ENCODE peak calls at places on chromosomes 5 and 9, in seven cellular contexts. J is neural progenitor cell; W is tibial nerve; H is iPS DF 6.9; N is transverse colon; U is effector memory CD4-positive, alpha-beta T cell; A is GM23248. I is an unnamed sample.

GRCh38 chr5:87169300-87169991 is 98.2 kb upstream of the RASA1 start:
- DNase-seq in U (no peak), J (no peak), H (no peak), N (no peak), W (no peak), A (peak; percentile 11), I (no peak)

GRCh38 chr5:18967637-18968036 is 1020.4 kb downstream of the CDH18 start:
- DNase-seq in H (no peak), U (no peak), J (no peak), A (no peak), N (no peak), W (no peak), I (no peak)

GRCh38 chr9:5626727-5627634 is 1.9 kb upstream of the RIC1 start:
- DNase-seq in A (peak; percentile 87), W (peak; percentile 61), H (no peak), J (no peak), N (peak; percentile 28), U (no peak), I (peak; percentile 42)

GRCh38 chr5:78671609-78672008 is 23.0 kb upstream of the LHFPL2 start:
- DNase-seq in U (no peak), J (no peak), A (no peak), H (no peak), N (peak; percentile 65), W (no peak), I (no peak)

GRCh38 chr9:34145165-34145564 is 18.7 kb upstream of the DCAF12 start:
- DNase-seq in N (no peak), A (peak; percentile 32), J (no peak), H (no peak), W (no peak), U (no peak), I (no peak)

GRCh38 chr9:64773491-64773931 is 511.5 kb downstream of the FOXD4L5 start:
- DNase-seq in N (peak; percentile 8), W (no peak), J (no peak), H (no peak), U (peak; percentile 0), A (peak; percentile 17), I (peak; percentile 2)

GRCh38 chr5:156400542-156400941 is 73.6 kb downstream of the SGCD start:
- DNase-seq in N (no peak), H (no peak), A (no peak), W (no peak), U (no peak), J (no peak), I (no peak)

GRCh38 chr5:93579561-93580386 is 1.2 kb downstream of the NR2F1-AS1 start:
- DNase-seq in N (no peak), A (peak; percentile 77), H (no peak), U (no peak), J (peak; percentile 76), W (no peak), I (no peak)

GRCh38 chr5:167587768-167588167 is 703.7 kb upstream of the WWC1 start:
- DNase-seq in W (no peak), H (peak; percentile 43), U (no peak), N (no peak), A (peak; percentile 54), J (peak; percentile 75), I (no peak)

GRCh38 chr9:109468927-109469326 is 29.2 kb downstream of the PTPN3 start:
- DNase-seq in U (no peak), A (peak; percentile 29), W (no peak), J (no peak), N (no peak), H (no peak), I (no peak)

GRCh38 chr5:74042559-74043357 is 416.8 kb downstream of the ARHGEF28 start:
- DNase-seq in N (no peak), U (no peak), A (peak; percentile 82), W (no peak), H (no peak), J (no peak), I (no peak)

GRCh38 chr5:141514330-141515111 is 25.6 kb downstream of the PCDHGC5 start:
- DNase-seq in N (no peak), J (peak; percentile 75), H (no peak), U (no peak), W (peak; percentile 18), A (peak; percentile 73), I (no peak)

GRCh38 chr5:39225405-39226099 is 6.2 kb upstream of the FYB1 start:
- DNase-seq in A (no peak), W (no peak), H (no peak), N (no peak), U (no peak), J (no peak), I (no peak)

GRCh38 chr5:89030781-89031180 is 147.8 kb upstream of the MEF2C start:
- DNase-seq in A (no peak), H (no peak), W (no peak), U (no peak), J (no peak), N (no peak), I (no peak)

GRCh38 chr5:141094481-141095262 is at the start of gene PCDHB2:
- DNase-seq in U (no peak), N (no peak), A (peak; percentile 80), H (peak; percentile 84), W (peak; percentile 12), J (peak; percentile 94), I (no peak)

GRCh38 chr9:120387257-120387999 is 192.5 kb downstream of the CDK5RAP2 start:
- DNase-seq in W (no peak), U (no peak), N (no peak), A (no peak), J (no peak), H (no peak), I (no peak)

GRCh38 chr9:82382887-82383616 is 394.5 kb downstream of the SPATA31D1 start:
- DNase-seq in A (no peak), U (no peak), J (peak; percentile 85), W (no peak), H (peak; percentile 13), N (no peak), I (no peak)

GRCh38 chr5:167797933-167798332 is 493.5 kb upstream of the WWC1 start:
- DNase-seq in H (no peak), U (no peak), N (no peak), W (no peak), A (peak; percentile 56), J (no peak), I (no peak)

GRCh38 chr5:118115791-118116190 is 872.6 kb downstream of the DTWD2 start:
- DNase-seq in A (no peak), J (no peak), H (no peak), U (no peak), W (no peak), N (no peak), I (no peak)

GRCh38 chr5:113678924-113679575 is 165.6 kb downstream of the YTHDC2 start:
- DNase-seq in A (peak; percentile 61), W (peak; percentile 55), H (no peak), N (peak; percentile 9), U (no peak), J (peak; percentile 77), I (no peak)

GRCh38 chr5:119451561-119451960 is 736 bp upstream of the HSD17B4 start:
- DNase-seq in J (no peak), H (no peak), A (no peak), U (no peak), N (no peak), W (no peak), I (no peak)

GRCh38 chr9:31253800-31254762 is 1130.4 kb upstream of the ACO1 start:
- DNase-seq in W (no peak), J (no peak), H (no peak), A (no peak), U (no peak), N (no peak), I (no peak)

GRCh38 chr5:83440826-83441225 is 30.7 kb upstream of the VCAN start:
- DNase-seq in H (no peak), U (no peak), A (no peak), N (no peak), J (no peak), W (no peak), I (no peak)

GRCh38 chr5:138975098-138975847 is 100.1 kb upstream of the LRRTM2 start:
- DNase-seq in J (no peak), N (peak; percentile 32), W (peak; percentile 50), H (no peak), U (no peak), A (peak; percentile 87), I (no peak)

GRCh38 chr5:57174850-57175525 is 1.1 kb downstream of the GPBP1 start:
- DNase-seq in H (no peak), W (no peak), U (no peak), J (peak; percentile 22), N (no peak), A (peak; percentile 32), I (no peak)

GRCh38 chr5:57176350-57176857 is 2.5 kb downstream of the GPBP1 start:
- DNase-seq in H (no peak), W (no peak), J (no peak), A (peak; percentile 92), N (no peak), U (no peak), I (no peak)

GRCh38 chr5:57175586-57175985 is 1.7 kb downstream of the GPBP1 start:
- DNase-seq in H (no peak), J (peak; percentile 13), A (peak; percentile 29), W (no peak), N (peak; percentile 42), U (no peak), I (no peak)

GRCh38 chr5:57179262-57179960 is 5.6 kb downstream of the GPBP1 start:
- DNase-seq in W (no peak), J (no peak), A (peak; percentile 39), U (no peak), N (no peak), H (no peak), I (no peak)

GRCh38 chr5:57177479-57178156 is 3.8 kb downstream of the GPBP1 start:
- DNase-seq in A (no peak), U (no peak), J (no peak), H (no peak), W (no peak), N (no peak), I (no peak)
- H3K4me3 ChIP-seq in A (peak overlapping the region; percentile 92), U (peak overlapping the region; percentile 93), J (peak overlapping the region; percentile 93), H (no peak overlapping the region), W (peak overlapping the region; percentile 84), N (no peak overlapping the region), I (peak overlapping the region; percentile 100)

GRCh38 chr5:96752341-96753016 is 55.3 kb downstream of the ERAP1 start:
- DNase-seq in J (peak; percentile 84), N (no peak), A (peak; percentile 68), U (no peak), W (peak; percentile 77), H (no peak), I (no peak)
- H3K36me3 ChIP-seq in J (no peaks in the 10 kb centered on the region), N (peaks cover 70% of the 10 kb centered on the region), A (peaks cover 80% of the 10 kb centered on the region), U (peaks cover 81% of the 10 kb centered on the region), W (peaks cover 92% of the 10 kb centered on the region), H (no peaks in the 10 kb centered on the region), I (peaks cover 38% of the 10 kb centered on the region)

GRCh38 chr5:116135344-116135743 is 50.5 kb downstream of the COMMD10 start:
- DNase-seq in H (no peak), U (no peak), W (no peak), N (no peak), A (no peak), J (no peak), I (no peak)
- H3K4me3 ChIP-seq in H (no peak overlapping the region), U (no peak overlapping the region), W (no peak overlapping the region), N (no peak overlapping the region), A (no peak overlapping the region), J (no peak overlapping the region), I (no peak overlapping the region)

DNA sequence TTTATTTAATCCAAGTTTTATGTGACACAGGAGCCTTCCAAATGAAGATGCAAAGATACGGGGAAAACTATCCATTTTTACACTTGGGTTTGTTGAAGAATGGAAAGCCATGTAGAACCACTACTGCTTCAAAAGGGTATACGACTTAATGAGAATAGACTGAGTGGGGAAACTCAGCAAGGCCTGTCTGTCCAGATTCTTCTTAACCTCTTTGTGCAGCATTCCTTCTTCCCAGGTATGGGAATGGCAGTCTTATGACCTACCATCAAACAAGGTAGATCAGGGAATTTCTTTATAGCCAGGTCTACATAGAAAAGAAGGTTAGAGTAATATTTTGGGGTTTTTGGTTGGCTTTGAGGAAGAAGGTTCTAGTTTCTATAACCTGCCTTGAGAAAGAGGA is 23.4 kb downstream of the APTX start:
- DNase-seq in W (no peak), A (no peak), H (no peak), U (no peak), N (no peak), J (no peak), I (no peak)
- H3K36me3 ChIP-seq in W (peaks cover 73% of the 10 kb centered on the region), A (peaks cover 28% of the 10 kb centered on the region), H (peaks cover 2% of the 10 kb centered on the region), U (peaks cover 24% of the 10 kb centered on the region), N (peaks cover 3% of the 10 kb centered on the region), J (peaks cover 6% of the 10 kb centered on the region), I (peaks cover 3% of the 10 kb centered on the region)